ENCODE peak calls at places on chromosomes 11 and 22, in eight cellular contexts. D is mammary epithelial cell, L is cardiac fibroblast, Y is stomach, Q is transverse colon, P is GM20000, M is adrenal gland, E is omental fat pad. T is an unnamed sample.

GRCh38 chr22:29621761-29622526 is 18.5 kb downstream of the NF2 start:
- DNase-seq in Y (no peak), P (no peak), L (peak), E (no peak), D (peak), Q (no peak), M (no peak), T (peak)

GRCh38 chr11:44828296-44828695 is 101.5 kb downstream of the TSPAN18 start:
- DNase-seq in Q (no peak), M (no peak), Y (no peak), D (no peak), P (no peak), E (no peak), L (no peak), T (no peak)

GRCh38 chr11:113249491-113249763 is 65.0 kb upstream of the TTC12 start:
- DNase-seq in Q (no peak), Y (no peak), P (no peak), L (peak), D (no peak), M (no peak), E (no peak), T (peak)

GRCh38 chr11:115501895-115502589 is 2.2 kb downstream of the CADM1 start:
- DNase-seq in E (no peak), P (peak), M (no peak), Y (no peak), L (no peak), D (peak), Q (no peak), T (no peak)

GRCh38 chr22:38754247-38755154 is 1.3 kb downstream of the SUN2 start:
- DNase-seq in Y (peak), D (peak), M (peak), P (peak), Q (peak), E (peak), L (peak), T (peak)

GRCh38 chr11:16782226-16782919 is 43.9 kb downstream of the C11orf58 start:
- DNase-seq in Y (peak), L (no peak), D (no peak), P (no peak), E (no peak), Q (no peak), M (no peak), T (no peak)

GRCh38 chr11:45106006-45106405 is 40.4 kb upstream of the PRDM11 start:
- DNase-seq in D (no peak), Y (no peak), Q (no peak), E (no peak), L (no peak), P (no peak), M (no peak), T (no peak)

GRCh38 chr22:38201718-38202436 is at the start of gene MAFF:
- DNase-seq in D (peak), Y (peak), Q (peak), L (peak), P (peak), M (peak), E (peak), T (peak)

GRCh38 chr11:67389477-67389876 is 2.3 kb upstream of the RAD9A start:
- DNase-seq in Y (peak), D (no peak), L (no peak), Q (peak), P (peak), M (peak), E (no peak), T (no peak)

GRCh38 chr22:46041642-46042041 is 64.7 kb upstream of the WNT7B start:
- DNase-seq in D (no peak), M (peak), Q (no peak), Y (peak), P (no peak), L (no peak), E (peak), T (no peak)

GRCh38 chr11:111777094-111778046 is 11.2 kb upstream of the PPP2R1B start:
- DNase-seq in E (no peak), P (peak), D (peak), Q (no peak), L (peak), Y (no peak), M (no peak), T (peak)

GRCh38 chr11:8080069-8080670 is 841 bp upstream of the TUB start:
- DNase-seq in P (no peak), D (no peak), Q (no peak), L (no peak), Y (no peak), M (no peak), E (no peak), T (no peak)

GRCh38 chr11:131914299-131914902 is 544.0 kb downstream of the NTM start:
- DNase-seq in D (no peak), L (peak), E (no peak), M (no peak), Q (no peak), Y (no peak), P (no peak), T (no peak)

GRCh38 chr11:126194121-126194543 is 17.3 kb downstream of the RPUSD4 start:
- DNase-seq in Y (peak), P (peak), L (peak), M (peak), E (no peak), D (peak), Q (peak), T (peak)

GRCh38 chr22:28116261-28116673 is 197.2 kb upstream of the PITPNB start:
- DNase-seq in D (peak), Y (no peak), M (no peak), P (no peak), Q (peak), L (peak), E (no peak), T (peak)

GRCh38 chr11:67262731-67263675 is 3.3 kb upstream of the GRK2 start:
- DNase-seq in L (peak), Y (peak), D (peak), P (peak), M (peak), Q (peak), E (peak), T (peak)

GRCh38 chr11:125766251-125766650 is 12.4 kb downstream of the PATE2 start:
- DNase-seq in E (no peak), P (no peak), Q (no peak), M (no peak), D (no peak), L (no peak), Y (no peak), T (no peak)

GRCh38 chr11:45067966-45068365 is 78.5 kb upstream of the PRDM11 start:
- DNase-seq in Y (no peak), L (no peak), Q (no peak), E (no peak), M (no peak), P (no peak), D (no peak), T (no peak)

GRCh38 chr11:66418168-66418985 is 2.5 kb upstream of the NPAS4 start:
- DNase-seq in L (peak), P (peak), Y (peak), D (peak), Q (peak), E (peak), M (peak), T (peak)

GRCh38 chr11:74847895-74848294 is 99.2 kb downstream of the RNF169 start:
- DNase-seq in P (no peak), Y (no peak), E (no peak), M (no peak), L (no peak), D (no peak), Q (no peak), T (no peak)

GRCh38 chr11:64900263-64900678 is 16.7 kb downstream of the ATG2A start:
- DNase-seq in D (peak), P (peak), Y (no peak), L (no peak), M (no peak), Q (no peak), E (no peak), T (peak)

GRCh38 chr11:67434395-67434881 is 3.0 kb downstream of the PTPRCAP start:
- DNase-seq in M (no peak), E (no peak), L (no peak), D (no peak), P (no peak), Y (no peak), Q (no peak), T (no peak)

GRCh38 chr22:22141031-22141430 is 103.6 kb upstream of the VPREB1 start:
- DNase-seq in M (no peak), E (no peak), P (no peak), Y (no peak), L (no peak), Q (no peak), D (no peak), T (no peak)

GRCh38 chr22:22143448-22143847 is 101.1 kb upstream of the VPREB1 start:
- DNase-seq in Q (no peak), L (no peak), D (no peak), E (no peak), P (no peak), Y (no peak), M (no peak), T (no peak)

GRCh38 chr22:22148905-22149304 is 95.7 kb upstream of the VPREB1 start:
- DNase-seq in M (no peak), E (no peak), D (no peak), P (no peak), L (no peak), Q (no peak), Y (no peak), T (no peak)

GRCh38 chr22:22141771-22142591 is 102.6 kb upstream of the VPREB1 start:
- DNase-seq in P (no peak), L (no peak), E (no peak), D (no peak), Q (no peak), M (no peak), Y (no peak), T (no peak)

DNA sequence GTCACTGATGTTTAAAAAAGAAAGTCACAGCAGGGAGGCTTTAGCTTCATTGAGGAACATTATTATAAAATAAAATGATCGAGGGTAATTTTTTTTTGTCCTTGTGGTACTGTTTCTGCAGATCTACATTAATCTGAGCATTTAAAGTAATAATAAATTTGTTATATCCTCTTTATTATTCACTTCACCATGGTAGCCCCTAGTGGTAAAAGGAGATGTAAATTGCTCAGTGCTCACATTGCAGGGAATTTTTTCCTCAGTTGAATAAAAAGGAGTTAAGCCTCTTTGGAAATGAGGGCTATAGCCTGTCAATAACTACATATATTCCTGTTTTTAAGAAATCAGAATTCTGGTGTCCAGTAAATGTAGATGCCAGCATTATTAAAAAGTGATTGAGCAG is 99.7 kb upstream of the VPREB1 start:
- DNase-seq in E (no peak), L (no peak), Y (no peak), P (no peak), M (no peak), D (no peak), Q (no peak), T (no peak)
- TF ChIP-seq CTCF in E (no peak), L (peak), Y (no peak), P (no peak), M (no peak), D (peak), Q (no peak), T (no peak)

DNA sequence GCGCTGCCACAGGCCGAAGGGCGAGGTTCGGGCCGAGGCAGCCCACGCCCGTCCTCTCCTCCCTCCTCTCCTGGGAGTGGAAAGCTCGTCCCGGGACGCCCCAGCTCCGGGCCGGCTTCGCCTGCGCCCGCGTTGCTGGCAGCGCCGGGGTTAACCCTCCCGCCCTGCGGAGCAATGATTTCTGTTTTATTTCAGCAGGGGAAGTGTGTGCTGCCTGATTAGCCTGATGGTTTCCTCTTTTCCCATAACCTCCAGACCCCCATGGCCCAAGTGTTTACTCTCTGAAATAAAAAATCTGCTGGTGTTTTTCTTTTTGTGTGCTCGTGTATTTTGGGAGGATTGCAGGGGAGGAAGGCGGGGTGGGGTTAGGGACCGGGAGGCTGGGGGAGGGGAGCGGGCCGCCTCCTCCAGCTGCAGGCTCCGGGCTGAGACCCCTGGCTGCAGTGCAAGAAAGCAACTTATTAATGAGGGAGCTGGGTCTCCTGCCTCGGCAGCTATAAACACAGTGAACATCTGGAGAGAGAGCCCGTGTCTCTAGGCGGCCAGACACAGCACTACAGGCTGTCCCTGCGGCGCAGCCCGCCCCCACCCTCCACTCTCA is 38.6 kb downstream of the ETS1 start:
- DNase-seq in M (peak), Y (peak), D (no peak), E (no peak), Q (peak), L (peak), P (peak), T (no peak)
- TF ChIP-seq CTCF in M (no peak), Y (no peak), D (no peak), E (no peak), Q (peak), L (no peak), P (no peak), T (no peak)

GRCh38 chr11:73361953-73362776 is 14.0 kb upstream of the RELT start:
- DNase-seq in M (no peak), P (no peak), L (no peak), D (no peak), E (no peak), Y (no peak), Q (no peak), T (no peak)

GRCh38 chr11:73359341-73359740 is 16.9 kb upstream of the RELT start:
- DNase-seq in Y (no peak), E (no peak), Q (no peak), D (peak), M (peak), P (no peak), L (peak), T (no peak)

GRCh38 chr11:73358071-73358470 is 18.1 kb upstream of the RELT start:
- DNase-seq in P (no peak), M (no peak), D (no peak), E (no peak), Y (no peak), Q (no peak), L (no peak), T (no peak)

GRCh38 chr11:73360743-73361369 is 15.3 kb upstream of the RELT start:
- DNase-seq in P (no peak), L (no peak), M (no peak), Q (no peak), Y (no peak), E (no peak), D (no peak), T (no peak)

GRCh38 chr11:73359930-73360742 is 16.1 kb upstream of the RELT start:
- DNase-seq in P (no peak), D (no peak), Q (no peak), M (no peak), Y (no peak), L (peak), E (no peak), T (peak)
- TF ChIP-seq CTCF in P (peak), D (peak), Q (no peak), M (no peak), Y (no peak), L (peak), E (no peak), T (peak)

GRCh38 chr22:37162221-37163095 is 12.7 kb upstream of the IL2RB start:
- DNase-seq in Q (peak), L (no peak), D (no peak), M (no peak), Y (no peak), E (no peak), P (peak), T (no peak)
- TF ChIP-seq CTCF in Q (no peak), L (no peak), D (no peak), M (no peak), Y (no peak), E (no peak), P (no peak), T (no peak)

GRCh38 chr11:11152877-11153276 is 200.2 kb downstream of the CSNK2A3 start:
- DNase-seq in M (no peak), E (no peak), Q (no peak), D (no peak), Y (no peak), L (no peak), P (no peak), T (no peak)

GRCh38 chr11:11155962-11156815 is 196.9 kb downstream of the CSNK2A3 start:
- DNase-seq in L (no peak), Q (no peak), M (no peak), Y (no peak), E (no peak), P (peak), D (no peak), T (peak)

DNA sequence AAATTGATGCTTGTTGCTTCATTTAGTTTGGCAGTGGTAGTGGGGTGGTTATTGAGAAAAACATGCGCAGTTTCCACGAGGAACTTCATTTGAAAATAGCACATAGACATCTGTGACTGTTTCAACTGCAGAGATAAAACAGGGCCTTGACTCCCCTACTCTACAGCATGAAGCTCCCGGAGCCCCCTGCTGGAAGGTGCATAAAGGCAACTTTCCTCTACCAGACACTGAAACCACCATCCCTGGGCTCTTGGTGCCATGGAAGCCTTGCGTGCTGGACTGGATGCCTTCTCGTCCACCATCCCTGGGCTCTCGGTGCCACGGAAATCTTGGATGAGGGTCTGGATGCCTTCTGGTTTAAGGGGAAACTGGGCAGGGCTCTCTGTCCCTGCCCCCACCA is 195.8 kb downstream of the CSNK2A3 start:
- DNase-seq in Y (no peak), D (no peak), E (no peak), Q (no peak), P (no peak), L (peak), M (no peak), T (peak)
- TF ChIP-seq CTCF in Y (no peak), D (peak), E (no peak), Q (peak), P (peak), L (peak), M (no peak), T (no peak)

GRCh38 chr11:63459586-63459985 is 31.4 kb downstream of the PLAAT5 start:
- DNase-seq in L (no peak), E (no peak), Y (no peak), M (no peak), P (no peak), D (no peak), Q (no peak), T (peak)
- TF ChIP-seq CTCF in L (no peak), E (no peak), Y (no peak), M (no peak), P (no peak), D (no peak), Q (no peak), T (no peak)

DNA sequence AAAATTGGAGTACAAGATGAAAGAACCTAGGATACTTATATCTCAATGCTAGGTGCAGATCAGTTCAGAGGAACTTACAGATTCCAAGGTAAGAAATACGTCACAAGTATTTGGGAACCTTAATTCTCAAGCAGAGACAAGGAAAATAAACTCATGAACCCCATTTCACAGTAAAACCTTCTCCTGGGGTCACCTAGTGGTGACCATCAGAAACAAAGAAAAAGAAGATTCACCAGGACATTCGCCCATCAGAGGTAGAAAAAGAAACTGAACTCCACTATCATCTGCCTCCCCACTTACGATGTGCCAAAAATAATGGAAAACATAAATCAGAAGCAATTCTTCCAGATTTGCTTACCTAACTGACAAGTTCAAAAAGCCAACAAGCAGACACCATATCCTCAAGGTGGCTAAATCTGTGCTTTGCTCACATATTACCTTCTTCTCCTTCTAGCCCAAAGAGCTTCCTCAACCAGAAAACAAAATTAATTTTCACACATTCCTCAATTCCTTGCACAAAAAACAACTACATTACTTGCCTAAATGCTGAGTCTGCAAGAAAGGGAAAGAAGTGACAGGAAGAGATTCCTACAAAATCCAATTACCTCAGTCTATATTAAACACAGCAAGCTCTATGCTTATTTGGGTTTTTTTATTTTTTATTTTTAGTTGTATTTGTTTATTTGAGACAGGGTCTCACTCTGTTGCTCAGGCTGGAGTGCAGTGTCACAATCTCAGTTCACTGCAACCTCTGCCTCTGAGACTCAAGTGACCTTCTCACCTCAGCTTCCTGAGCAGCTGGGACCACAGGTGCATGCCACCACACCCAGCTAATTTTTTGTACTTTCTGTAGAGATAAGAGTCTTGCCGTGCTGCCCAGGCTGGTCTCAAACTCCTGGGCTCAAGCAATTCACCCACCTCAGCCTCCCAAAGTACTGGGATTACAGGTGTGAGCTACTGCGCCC is 4.7 kb downstream of the DENND5A start:
- DNase-seq in E (no peak), D (no peak), Q (no peak), M (peak), Y (peak), L (no peak), P (no peak), T (no peak)
- TF ChIP-seq CTCF in E (no peak), D (no peak), Q (no peak), M (peak), Y (no peak), L (peak), P (no peak), T (no peak)

GRCh38 chr22:24423519-24424000 is 3.8 kb upstream of the ADORA2A start:
- DNase-seq in P (peak), Q (peak), M (no peak), L (peak), E (no peak), D (no peak), Y (peak), T (peak)
- TF ChIP-seq CTCF in P (peak), Q (peak), M (peak), L (peak), E (no peak), D (peak), Y (no peak), T (peak)

DNA sequence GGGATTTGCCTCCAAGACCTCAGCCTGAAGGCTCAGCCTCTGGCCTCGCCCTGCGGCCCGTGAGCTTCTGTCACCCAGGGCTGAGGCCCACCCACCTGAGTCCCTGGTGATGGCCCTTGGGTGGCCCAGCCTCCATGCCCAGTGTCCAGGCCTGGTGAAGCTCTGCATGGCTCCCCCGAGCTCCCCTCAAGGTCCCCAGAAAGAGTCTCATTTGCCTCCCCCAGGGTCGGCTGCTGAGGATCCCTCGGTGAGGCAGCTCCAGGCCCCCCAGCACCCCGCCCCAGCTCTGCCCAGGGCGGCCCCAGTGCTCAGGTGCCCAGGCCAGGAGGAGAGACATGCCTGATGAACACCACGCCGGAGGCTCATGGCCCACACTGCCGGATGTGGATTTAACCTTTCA is 2.1 kb upstream of the TH start:
- DNase-seq in Q (no peak), Y (no peak), L (no peak), M (no peak), P (no peak), E (no peak), D (no peak), T (no peak)
- TF ChIP-seq CTCF in Q (no peak), Y (no peak), L (no peak), M (no peak), P (no peak), E (no peak), D (no peak), T (no peak)

GRCh38 chr11:71452354-71453020 is 516 bp upstream of the NADSYN1 start:
- DNase-seq in D (no peak), P (no peak), E (no peak), L (peak), Y (peak), Q (peak), M (peak), T (no peak)
- TF ChIP-seq CTCF in D (no peak), P (no peak), E (no peak), L (no peak), Y (no peak), Q (no peak), M (no peak), T (no peak)